ENCODE peak calls at places on chromosomes 11 and 22, in four cellular contexts. S, Q, X and N are unnamed samples.
A peak's percentile ranks its signal among the peaks of the same experiment; 100 is the strongest.

GRCh38 chr11:70134490-70134889 is 56.4 kb downstream of the ANO1 start:
- DNase-seq in Q (peak; percentile 7), X (no peak), S (no peak), N (no peak)

GRCh38 chr22:44685384-44686056 is 16.5 kb upstream of the PRR5 start:
- DNase-seq in Q (peak; percentile 78), X (peak; percentile 87), S (peak; percentile 46), N (peak; percentile 31)

GRCh38 chr11:10351435-10351767 is 46.5 kb downstream of the ADM start:
- DNase-seq in X (no peak), Q (no peak), S (no peak), N (no peak)

GRCh38 chr11:32198053-32198452 is 107.2 kb downstream of the RCN1 start:
- DNase-seq in Q (no peak), S (peak; percentile 28), X (no peak), N (no peak)

GRCh38 chr11:20087118-20087521 is 73.2 kb downstream of the DBX1 start:
- DNase-seq in S (no peak), X (no peak), Q (no peak), N (no peak)

GRCh38 chr22:22207845-22208564 is 36.6 kb upstream of the VPREB1 start:
- DNase-seq in X (peak; percentile 88), S (peak; percentile 58), Q (peak; percentile 27), N (peak; percentile 76)

GRCh38 chr22:44523981-44524759 is 26.1 kb upstream of the RTL6 start:
- DNase-seq in X (no peak), S (peak; percentile 49), Q (peak; percentile 59), N (peak; percentile 46)

GRCh38 chr22:37471721-37472417 is 14.3 kb downstream of the MFNG start:
- DNase-seq in X (no peak), S (no peak), Q (no peak), N (no peak)

GRCh38 chr22:37626556-37627075 is 12.9 kb upstream of the SH3BP1 start:
- DNase-seq in Q (no peak), X (no peak), S (no peak), N (no peak)

GRCh38 chr11:12725863-12726666 is 51.8 kb downstream of the TEAD1 start:
- DNase-seq in Q (no peak), S (peak; percentile 62), X (no peak), N (peak; percentile 80)

GRCh38 chr11:119166368-119167076 is 2.0 kb upstream of the NLRX1 start:
- DNase-seq in S (peak; percentile 60), Q (no peak), X (no peak), N (peak; percentile 73)

GRCh38 chr11:64935634-64936081 is at the start of gene GPHA2:
- DNase-seq in S (no peak), Q (peak; percentile 16), X (no peak), N (no peak)

GRCh38 chr11:12298610-12299009 is 78.8 kb upstream of the PARVA start:
- DNase-seq in S (no peak), Q (no peak), X (no peak), N (no peak)

GRCh38 chr22:27877501-27877900 is 41.6 kb downstream of the PITPNB start:
- DNase-seq in Q (no peak), S (no peak), X (no peak), N (no peak)

GRCh38 chr11:85299247-85299646 is 327.9 kb downstream of the DLG2 start:
- DNase-seq in Q (no peak), X (no peak), S (peak; percentile 86), N (peak; percentile 39)

GRCh38 chr11:124670732-124671131 is 2.8 kb downstream of the SIAE start:
- DNase-seq in S (no peak), Q (no peak), X (peak; percentile 65), N (peak; percentile 32)

GRCh38 chr11:118524757-118525465 is 2.4 kb upstream of the TTC36 start:
- DNase-seq in Q (no peak), S (no peak), X (no peak), N (no peak)

GRCh38 chr11:96187779-96188624 is 155.0 kb downstream of the MAML2 start:
- DNase-seq in S (peak; percentile 64), X (no peak), Q (peak; percentile 78), N (peak; percentile 88)

GRCh38 chr22:46883547-46883946 is 121.1 kb downstream of the TBC1D22A start:
- DNase-seq in X (no peak), S (no peak), Q (no peak), N (no peak)

GRCh38 chr11:45405916-45406670 is 120.0 kb upstream of the SYT13 start:
- DNase-seq in X (no peak), Q (no peak), S (no peak), N (no peak)

GRCh38 chr22:48754611-48755331 is 1072.9 kb downstream of the BRD1 start:
- DNase-seq in Q (no peak), S (no peak), X (no peak), N (no peak)

GRCh38 chr22:23192133-23192532 is 11.8 kb downstream of the BCR start:
- DNase-seq in Q (no peak), X (no peak), S (no peak), N (no peak)

GRCh38 chr11:108871152-108871551 is 206.3 kb downstream of the DDX10 start:
- DNase-seq in S (peak; percentile 35), X (peak; percentile 46), Q (peak; percentile 15), N (peak; percentile 56)

GRCh38 chr11:125313271-125314222 is 149.0 kb downstream of the PKNOX2 start:
- DNase-seq in S (no peak), Q (no peak), X (no peak), N (no peak)

GRCh38 chr11:64058494-64058893 is 22.8 kb downstream of the FLRT1 start:
- DNase-seq in S (peak; percentile 44), X (no peak), Q (no peak), N (no peak)

GRCh38 chr11:100719809-100720221 is 32.7 kb downstream of the ARHGAP42 start:
- DNase-seq in S (peak; percentile 77), X (no peak), Q (peak; percentile 75), N (peak; percentile 89)

GRCh38 chr22:30228509-30229359 is 17.8 kb downstream of the LIF start:
- DNase-seq in Q (no peak), S (peak; percentile 96), X (no peak), N (no peak)

GRCh38 chr11:78349114-78349513 is 68.5 kb downstream of the GAB2 start:
- DNase-seq in S (no peak), Q (no peak), X (no peak), N (no peak)

GRCh38 chr11:113090716-113091577 is 129.7 kb downstream of the NCAM1 start:
- DNase-seq in S (no peak), Q (no peak), X (no peak), N (peak; percentile 60)

GRCh38 chr22:45196926-45197605 is 33.3 kb downstream of the NUP50 start:
- DNase-seq in X (no peak), Q (no peak), S (no peak), N (no peak)

GRCh38 chr22:38793721-38794466 is at the start of gene DNAL4:
- DNase-seq in S (peak; percentile 93), Q (peak; percentile 98), X (peak; percentile 96), N (peak; percentile 96)

GRCh38 chr11:13183094-13183825 is 94.3 kb upstream of the BMAL1 start:
- DNase-seq in Q (no peak), X (peak; percentile 29), S (peak; percentile 46), N (peak; percentile 39)

GRCh38 chr22:44639891-44640617 is 62.0 kb upstream of the PRR5 start:
- DNase-seq in S (no peak), X (no peak), Q (no peak), N (no peak)